ENCODE peak calls at places on chromosome 19, in nine cellular contexts. K, V, R, C, H, O, T, N and J are unnamed samples.

GRCh38 chr19:8174706-8175105 is 25.3 kb upstream of the FBN3 start:
- DNase-seq in K (no peak), V (no peak), R (no peak), C (no peak), H (no peak), O (no peak), T (no peak), N (no peak), J (no peak)

GRCh38 chr19:38869836-38870607 is 8.1 kb downstream of the RINL start:
- DNase-seq in K (peak), V (peak), R (no peak), C (peak), H (peak), O (peak), T (peak), N (peak), J (no peak)

GRCh38 chr19:27745978-27746542 is 1466.9 kb downstream of the UQCRFS1 start:
- DNase-seq in K (no peak), V (no peak), R (no peak), C (no peak), H (no peak), O (no peak), T (no peak), N (no peak), J (no peak)

GRCh38 chr19:51688665-51689571 is 4.2 kb upstream of the SPACA6 start:
- DNase-seq in K (peak), V (peak), R (peak), C (no peak), H (peak), O (no peak), T (peak), N (peak), J (no peak)

GRCh38 chr19:3639479-3639878 is 12.9 kb upstream of the CACTIN start:
- DNase-seq in K (no peak), V (no peak), R (no peak), C (no peak), H (no peak), O (no peak), T (no peak), N (no peak), J (no peak)

GRCh38 chr19:41339936-41340335 is 13.8 kb downstream of the TGFB1 start:
- DNase-seq in K (peak), V (no peak), R (no peak), C (no peak), H (peak), O (no peak), T (no peak), N (no peak), J (no peak)

GRCh38 chr19:18173054-18173571 is 500 bp upstream of the IFI30 start:
- DNase-seq in K (no peak), V (peak), R (no peak), C (no peak), H (peak), O (no peak), T (no peak), N (peak), J (no peak)

GRCh38 chr19:2603320-2603719 is 99.2 kb downstream of the GNG7 start:
- DNase-seq in K (peak), V (peak), R (no peak), C (no peak), H (peak), O (no peak), T (peak), N (peak), J (no peak)

GRCh38 chr19:37972803-37973202 is 65.8 kb downstream of the SIPA1L3 start:
- DNase-seq in K (no peak), V (no peak), R (no peak), C (no peak), H (no peak), O (no peak), T (no peak), N (no peak), J (no peak)